ENCODE peak calls at places on chromosomes 1 and 21, in ten cellular contexts. K is ovary, X is RWPE2, J is fibroblast of lung, O is HepG2, A is transverse colon, E is lower lobe of right lung, S is mammary epithelial cell, C is BE2C, D is testis. I is an unnamed sample.
A peak's percentile ranks its signal among the peaks of the same experiment; 100 is the strongest.

GRCh38 chr21:25836396-25836795 is 101.6 kb downstream of the GABPA start:
- DNase-seq in K (no peak), A (no peak), J (peak; percentile 84), O (no peak), C (no peak), S (peak; percentile 69), E (no peak), X (no peak), D (no peak), I (peak; percentile 18)

GRCh38 chr1:24074817-24075725 is 36.9 kb downstream of the MYOM3 start:
- DNase-seq in S (no peak), K (no peak), X (no peak), O (no peak), A (no peak), J (no peak), E (peak; percentile 16), D (no peak), C (no peak), I (no peak)

GRCh38 chr21:31334648-31335121 is 9.4 kb downstream of the TIAM1 start:
- DNase-seq in O (no peak), C (no peak), S (no peak), A (no peak), E (no peak), K (no peak), J (peak; percentile 61), D (no peak), X (no peak), I (no peak)

GRCh38 chr1:2306151-2306978 is 78.2 kb downstream of the SKI start:
- DNase-seq in J (no peak), C (no peak), S (no peak), D (no peak), E (no peak), K (no peak), A (no peak), X (no peak), O (no peak), I (no peak)

GRCh38 chr1:9069324-9070100 is at the start of gene SLC2A5:
- DNase-seq in D (no peak), S (no peak), E (peak; percentile 51), O (no peak), J (peak; percentile 26), C (no peak), X (no peak), A (peak; percentile 49), K (peak; percentile 57), I (peak; percentile 40)

GRCh38 chr1:26360051-26360806 is 6.3 kb upstream of the CRYBG2 start:
- DNase-seq in A (peak; percentile 53), E (no peak), D (peak; percentile 22), K (no peak), C (no peak), O (no peak), J (no peak), S (no peak), X (no peak), I (no peak)

GRCh38 chr1:157419845-157420542 is 132.3 kb downstream of the FCRL5 start:
- DNase-seq in E (no peak), C (no peak), J (no peak), O (no peak), X (no peak), K (no peak), A (no peak), D (no peak), S (no peak), I (no peak)

GRCh38 chr1:212470059-212470458 is 37.3 kb downstream of the NENF start:
- DNase-seq in K (peak; percentile 79), J (peak; percentile 99), C (no peak), O (no peak), X (no peak), D (peak; percentile 89), A (peak; percentile 64), S (peak; percentile 97), E (no peak), I (peak; percentile 99)

GRCh38 chr1:231693361-231694080 is 66.9 kb downstream of the DISC1 start:
- DNase-seq in J (no peak), D (no peak), S (no peak), O (no peak), K (peak; percentile 43), A (no peak), E (no peak), X (no peak), C (no peak), I (no peak)

GRCh38 chr1:147611021-147611426 is 59.3 kb downstream of the ACP6 start:
- DNase-seq in C (no peak), S (no peak), X (no peak), K (no peak), D (no peak), J (no peak), A (no peak), E (no peak), O (no peak), I (no peak)
- H3K36me3 ChIP-seq in C (peaks cover 57% of the 10 kb centered on the region), S (no peaks in the 10 kb centered on the region), X (peaks cover 42% of the 10 kb centered on the region), K (no peaks in the 10 kb centered on the region), D (no peaks in the 10 kb centered on the region), J (peaks cover 2% of the 10 kb centered on the region), A (no peaks in the 10 kb centered on the region), E (peaks cover 63% of the 10 kb centered on the region), O (peaks cover 4% of the 10 kb centered on the region), I (peaks cover 28% of the 10 kb centered on the region)

DNA sequence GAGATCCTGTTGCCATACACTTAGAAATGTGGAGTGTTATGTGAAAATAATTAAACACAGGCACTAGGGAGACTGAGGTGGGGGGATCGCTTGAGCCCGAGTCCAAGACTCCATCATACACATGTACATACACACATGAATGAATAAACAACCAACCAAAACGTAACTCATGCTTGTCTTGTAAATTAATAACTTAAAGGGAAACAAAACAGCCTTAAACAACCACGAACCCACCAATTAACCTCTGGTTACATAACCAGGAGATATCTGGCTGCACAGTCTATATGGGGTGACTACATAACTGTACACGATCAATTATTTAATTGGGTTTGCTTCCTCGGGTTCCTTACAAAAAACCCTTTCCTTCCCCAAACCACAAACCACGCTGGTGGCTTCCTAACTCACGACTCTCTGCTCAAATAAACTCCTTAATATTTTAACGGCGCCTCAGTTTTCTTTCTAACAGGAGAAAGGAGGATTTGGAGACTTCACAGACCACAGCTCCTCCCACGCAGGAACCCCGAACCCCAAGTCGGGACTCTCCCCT is 770 bp downstream of the ZNF670 start:
- DNase-seq in A (no peak), S (no peak), X (no peak), C (no peak), D (no peak), E (no peak), K (no peak), J (peak; percentile 18), O (peak; percentile 20), I (no peak)
- H3K9me3 ChIP-seq in A (no peaks in the 10 kb centered on the region), S (no peaks in the 10 kb centered on the region), X (no peaks in the 10 kb centered on the region), C (no peaks in the 10 kb centered on the region), D (no peaks in the 10 kb centered on the region), E (no peaks in the 10 kb centered on the region), K (no peaks in the 10 kb centered on the region), J (no peaks in the 10 kb centered on the region), O (no peaks in the 10 kb centered on the region), I (peaks cover 10% of the 10 kb centered on the region)

GRCh38 chr1:43237131-43237530 is 32.7 kb upstream of the TMEM125 start:
- DNase-seq in J (peak; percentile 20), O (no peak), K (no peak), D (no peak), S (no peak), X (no peak), A (no peak), E (no peak), C (no peak), I (no peak)
- H3K4me3 ChIP-seq in J (no peak overlapping the region), O (no peak overlapping the region), K (no peak overlapping the region), D (no peak overlapping the region), S (no peak overlapping the region), X (no peak overlapping the region), A (no peak overlapping the region), E (no peak overlapping the region), C (no peak overlapping the region), I (no peak overlapping the region)

GRCh38 chr1:36971832-36972231 is 62.5 kb downstream of the GRIK3 start:
- DNase-seq in O (no peak), S (no peak), A (no peak), D (no peak), K (no peak), X (no peak), C (no peak), E (no peak), J (no peak), I (no peak)
- H3K36me3 ChIP-seq in O (no peaks in the 10 kb centered on the region), S (no peaks in the 10 kb centered on the region), A (no peaks in the 10 kb centered on the region), D (no peaks in the 10 kb centered on the region), K (no peaks in the 10 kb centered on the region), X (no peaks in the 10 kb centered on the region), C (no peaks in the 10 kb centered on the region), E (no peaks in the 10 kb centered on the region), J (no peaks in the 10 kb centered on the region), I (no peaks in the 10 kb centered on the region)

DNA sequence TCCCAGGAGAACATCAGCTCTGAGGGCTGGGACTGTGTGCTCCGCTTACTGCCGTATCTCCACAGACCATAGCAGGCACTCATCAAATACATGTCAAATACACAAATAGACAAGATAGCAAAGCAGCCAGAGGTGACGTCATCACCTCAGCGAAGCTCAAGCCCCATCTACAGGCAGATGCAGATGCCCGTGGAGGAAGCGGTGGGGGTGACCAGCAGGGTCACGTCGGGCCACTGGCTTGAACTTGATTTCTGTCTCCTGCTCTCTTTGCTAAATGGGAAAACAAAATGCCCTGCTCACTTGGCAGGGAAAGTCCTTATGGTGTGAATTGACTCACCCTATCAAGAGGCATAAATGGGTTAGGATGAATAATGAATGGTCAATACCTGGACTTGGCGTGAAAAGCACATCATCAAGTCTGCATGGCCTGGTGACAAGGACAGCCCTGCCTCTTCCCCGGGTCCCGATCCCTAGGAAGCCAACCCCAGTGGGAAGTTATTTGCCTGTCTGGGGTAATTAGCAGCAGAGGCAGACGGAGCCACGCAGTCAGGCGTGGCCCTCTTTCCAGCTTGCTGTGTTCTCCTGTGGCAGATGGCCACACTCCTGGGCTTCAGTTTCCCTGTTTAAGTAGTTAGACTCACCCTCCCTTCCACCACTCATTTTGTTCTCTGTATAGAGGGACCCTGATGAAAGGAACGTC is 536.0 kb downstream of the NPHP4 start:
- DNase-seq in C (peak; percentile 32), J (no peak), A (no peak), S (no peak), X (no peak), E (no peak), K (no peak), D (no peak), O (no peak), I (no peak)
- H3K9me3 ChIP-seq in C (no peaks in the 10 kb centered on the region), J (no peaks in the 10 kb centered on the region), A (no peaks in the 10 kb centered on the region), S (peaks cover 18% of the 10 kb centered on the region), X (no peaks in the 10 kb centered on the region), E (no peaks in the 10 kb centered on the region), K (no peaks in the 10 kb centered on the region), D (no peaks in the 10 kb centered on the region), O (no peaks in the 10 kb centered on the region), I (no peaks in the 10 kb centered on the region)

DNA sequence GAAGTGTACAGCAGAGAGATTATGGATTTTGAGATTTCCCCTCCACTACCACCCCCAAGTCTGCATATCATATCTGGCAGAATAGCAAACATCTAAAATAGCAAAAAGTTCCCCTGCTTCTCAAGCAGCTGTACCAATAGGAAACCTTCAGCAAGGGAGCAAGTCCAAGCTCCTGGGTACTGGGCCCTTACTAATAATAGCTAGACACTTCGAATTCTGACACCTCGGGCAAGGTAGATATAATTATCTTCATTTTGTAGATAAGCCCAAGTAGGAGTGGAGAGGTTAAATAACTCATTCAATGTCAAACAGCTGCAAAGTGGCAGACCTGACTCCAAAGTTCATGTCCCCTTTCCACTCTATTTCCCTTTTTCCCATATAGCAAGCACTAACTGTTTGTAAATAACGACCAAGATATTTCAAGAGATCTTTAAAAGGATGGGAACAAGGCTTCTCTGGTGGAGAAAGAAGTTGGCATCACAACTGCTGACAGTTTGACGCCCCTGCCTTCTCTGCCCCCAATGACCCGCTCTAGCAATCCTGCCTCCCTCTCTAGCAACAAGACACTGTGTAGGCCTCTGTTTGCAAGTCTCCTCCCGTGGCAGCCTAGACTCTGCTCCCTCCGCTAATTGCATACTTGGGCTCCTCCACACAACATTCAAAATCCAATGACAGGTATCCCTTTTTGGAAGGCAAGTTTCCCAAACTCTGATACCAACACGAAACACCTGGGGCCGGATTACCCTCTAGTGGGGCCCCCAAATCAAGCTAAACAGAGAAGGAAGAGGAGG is 18.7 kb upstream of the ADAR start:
- DNase-seq in S (no peak), C (no peak), O (peak; percentile 32), A (no peak), J (no peak), K (no peak), E (no peak), X (no peak), D (peak; percentile 43), I (no peak)
- H3K4me3 ChIP-seq in S (peak overlapping the region; percentile 64), C (peak overlapping the region; percentile 81), O (peak overlapping the region; percentile 80), A (peak overlapping the region; percentile 84), J (peak overlapping the region; percentile 76), K (peak overlapping the region; percentile 87), E (peak overlapping the region; percentile 96), X (peak overlapping the region; percentile 95), D (peak overlapping the region; percentile 97), I (peak overlapping the region; percentile 98)

I was measured in MG63.